ENCODE peak calls at places on chromosomes 3 and 15, in six cellular contexts. K, O, A, C, F and G are unnamed samples.

GRCh38 chr3:81242871-81243270 is 518.6 kb downstream of the GBE1 start:
- DNase-seq in K (peak; percentile 15), O (no peak), A (no peak), C (no peak), F (no peak), G (no peak)

GRCh38 chr3:188061133-188061532 is 92.8 kb upstream of the LPP start:
- DNase-seq in K (peak; percentile 6), O (no peak), A (peak; percentile 31), C (no peak), F (no peak), G (no peak)

GRCh38 chr3:194206375-194206774 is 70.4 kb downstream of the HES1 start:
- DNase-seq in K (no peak), O (peak; percentile 62), A (no peak), C (peak; percentile 77), F (no peak), G (peak; percentile 68)

GRCh38 chr3:1190576-1190975 is 97.8 kb downstream of the CNTN6 start:
- DNase-seq in K (no peak), O (no peak), A (no peak), C (no peak), F (no peak), G (no peak)

GRCh38 chr15:32838338-32838737 is 120.5 kb downstream of the GREM1 start:
- DNase-seq in K (no peak), O (no peak), A (no peak), C (no peak), F (no peak), G (no peak)

GRCh38 chr3:107416886-107417285 is 39.6 kb downstream of the CCDC54 start:
- DNase-seq in K (no peak), O (no peak), A (no peak), C (no peak), F (no peak), G (no peak)

GRCh38 chr3:126341755-126342150 is 15.5 kb downstream of the KLF15 start:
- DNase-seq in K (no peak), O (no peak), A (no peak), C (peak; percentile 9), F (peak; percentile 10), G (no peak)

GRCh38 chr3:145518639-145519038 is 642.3 kb downstream of the PLOD2 start:
- DNase-seq in K (no peak), O (no peak), A (no peak), C (no peak), F (no peak), G (no peak)

GRCh38 chr3:67646586-67647234 is 7.7 kb downstream of the SUCLG2 start:
- DNase-seq in K (no peak), O (peak; percentile 26), A (no peak), C (no peak), F (no peak), G (no peak)

GRCh38 chr3:186425788-186426730 is 64.0 kb upstream of the DGKG start:
- DNase-seq in K (no peak), O (no peak), A (no peak), C (no peak), F (no peak), G (no peak)

GRCh38 chr15:99568548-99569352 is 3.0 kb downstream of the MEF2A start:
- DNase-seq in K (no peak), O (no peak), A (no peak), C (no peak), F (no peak), G (no peak)

GRCh38 chr3:67656614-67657013 is 2.2 kb upstream of the SUCLG2 start:
- DNase-seq in K (no peak), O (no peak), A (no peak), C (no peak), F (no peak), G (no peak)

GRCh38 chr15:83292317-83292716 is 7.9 kb upstream of the BNC1 start:
- DNase-seq in K (no peak), O (no peak), A (no peak), C (no peak), F (no peak), G (no peak)

GRCh38 chr3:105367406-105368213 is 901 bp downstream of the ALCAM start:
- DNase-seq in K (no peak), O (peak; percentile 67), A (peak; percentile 22), C (peak; percentile 88), F (no peak), G (peak; percentile 43)

GRCh38 chr15:76325704-76326103 is 10.9 kb upstream of the ISL2 start:
- DNase-seq in K (no peak), O (no peak), A (no peak), C (no peak), F (no peak), G (no peak)

GRCh38 chr3:109973733-109974132 is 636.4 kb upstream of the DPPA4 start:
- DNase-seq in K (no peak), O (no peak), A (no peak), C (no peak), F (no peak), G (no peak)

GRCh38 chr3:144683065-144683464 is 711.4 kb downstream of the DIPK2A start:
- DNase-seq in K (no peak), O (no peak), A (no peak), C (no peak), F (no peak), G (no peak)

GRCh38 chr3:22960326-22960984 is 242.7 kb upstream of the UBE2E2 start:
- DNase-seq in K (no peak), O (peak; percentile 47), A (no peak), C (no peak), F (no peak), G (no peak)

GRCh38 chr15:74413350-74414080 is 20.2 kb downstream of the SEMA7A start:
- DNase-seq in K (no peak), O (no peak), A (no peak), C (no peak), F (no peak), G (no peak)

GRCh38 chr3:169939751-169940150 is 26.9 kb upstream of the SEC62 start:
- DNase-seq in K (no peak), O (no peak), A (no peak), C (no peak), F (no peak), G (no peak)

GRCh38 chr3:49716691-49717538 is 2.6 kb downstream of the AMIGO3 start:
- DNase-seq in K (no peak), O (peak; percentile 13), A (no peak), C (no peak), F (no peak), G (no peak)

GRCh38 chr3:165805834-165806561 is 31.2 kb downstream of the BCHE start:
- DNase-seq in K (no peak), O (no peak), A (no peak), C (no peak), F (no peak), G (no peak)

GRCh38 chr15:29612096-29612495 is 210.2 kb downstream of the TJP1 start:
- DNase-seq in K (no peak), O (peak; percentile 26), A (no peak), C (no peak), F (no peak), G (no peak)

GRCh38 chr3:175266993-175267960 is 408.1 kb downstream of the NAALADL2 start:
- DNase-seq in K (no peak), O (no peak), A (no peak), C (no peak), F (no peak), G (no peak)

GRCh38 chr3:56928379-56929068 is 126.8 kb upstream of the ARHGEF3 start:
- DNase-seq in K (no peak), O (no peak), A (no peak), C (no peak), F (no peak), G (no peak)

GRCh38 chr15:101458158-101458895 is 31.2 kb downstream of the PCSK6 start:
- DNase-seq in K (no peak), O (no peak), A (no peak), C (no peak), F (no peak), G (no peak)

GRCh38 chr3:128416578-128417150 is 50.0 kb downstream of the DNAJB8 start:
- DNase-seq in K (no peak), O (no peak), A (no peak), C (no peak), F (no peak), G (no peak)

GRCh38 chr3:34683851-34684250 is 885.4 kb downstream of the PDCD6IP start:
- DNase-seq in K (no peak), O (peak; percentile 67), A (no peak), C (peak; percentile 76), F (peak; percentile 53), G (no peak)

GRCh38 chr3:45758871-45759270 is 37.5 kb downstream of the SLC6A20 start:
- DNase-seq in K (no peak), O (no peak), A (no peak), C (no peak), F (no peak), G (no peak)

GRCh38 chr3:38016410-38016809 is 13.0 kb downstream of the PLCD1 start:
- DNase-seq in K (no peak), O (no peak), A (no peak), C (no peak), F (no peak), G (no peak)

GRCh38 chr15:63503739-63504246 is 600 bp upstream of the USP3 start:
- DNase-seq in K (peak; percentile 37), O (peak; percentile 80), A (peak; percentile 80), C (peak; percentile 82), F (no peak), G (no peak)

GRCh38 chr3:58559586-58559985 is 17.6 kb downstream of the FAM107A start:
- DNase-seq in K (no peak), O (no peak), A (no peak), C (no peak), F (no peak), G (no peak)

GRCh38 chr3:153624310-153625030 is 462.4 kb downstream of the RAP2B start:
- DNase-seq in K (no peak), O (no peak), A (no peak), C (no peak), F (no peak), G (no peak)

GRCh38 chr3:158768361-158768787 is 33.5 kb upstream of the MFSD1 start:
- DNase-seq in K (no peak), O (peak; percentile 79), A (no peak), C (peak; percentile 60), F (no peak), G (no peak)

GRCh38 chr3:132231633-132232032 is 85.6 kb upstream of the ACP3 start:
- DNase-seq in K (no peak), O (no peak), A (no peak), C (no peak), F (no peak), G (no peak)

GRCh38 chr3:165532851-165533250 is 304.4 kb downstream of the BCHE start:
- DNase-seq in K (no peak), O (no peak), A (no peak), C (no peak), F (no peak), G (no peak)